ENCODE peak calls at places on chromosomes 3 and 15, in eight cellular contexts. N is A549, G is BE2C, J is fibroblast of villous mesenchyme, Q is epithelial cell of esophagus, I is keratinocyte, M is thoracic aorta, U is lower lobe of right lung. O is an unnamed sample.

GRCh38 chr3:25610779-25611178 is 53.9 kb downstream of the TOP2B start:
- DNase-seq in Q (no peak), G (no peak), I (no peak), M (no peak), J (no peak), N (no peak), U (no peak), O (no peak)

GRCh38 chr3:15797600-15798303 is at the start of gene ANKRD28:
- DNase-seq in I (peak), Q (peak), G (no peak), U (no peak), J (peak), M (no peak), N (peak), O (no peak)

GRCh38 chr15:49984436-49984835 is 134.6 kb downstream of the ATP8B4 start:
- DNase-seq in J (no peak), U (no peak), M (no peak), I (no peak), G (no peak), Q (no peak), N (no peak), O (no peak)

GRCh38 chr15:51924146-51925068 is 47.2 kb downstream of the LEO1 start:
- DNase-seq in M (no peak), N (no peak), J (no peak), U (no peak), Q (no peak), I (no peak), G (no peak), O (peak)

GRCh38 chr15:84818221-84819131 is 1.3 kb downstream of the ALPK3 start:
- DNase-seq in N (peak), Q (peak), G (no peak), M (no peak), I (no peak), J (peak), U (no peak), O (no peak)

GRCh38 chr3:97820780-97821179 is 1.0 kb upstream of the CRYBG3 start:
- DNase-seq in U (no peak), N (no peak), I (no peak), Q (no peak), J (no peak), M (no peak), G (no peak), O (no peak)

GRCh38 chr15:57319919-57320542 is 56.3 kb upstream of the CGNL1 start:
- DNase-seq in N (no peak), G (no peak), M (no peak), Q (no peak), I (no peak), U (no peak), J (no peak), O (no peak)

GRCh38 chr3:12190221-12190807 is 31.6 kb upstream of the TIMP4 start:
- DNase-seq in N (no peak), U (no peak), Q (no peak), I (no peak), G (no peak), M (no peak), J (no peak), O (no peak)

GRCh38 chr15:60315878-60316277 is 81.9 kb downstream of the ANXA2 start:
- DNase-seq in M (no peak), N (no peak), Q (no peak), J (no peak), U (no peak), G (no peak), I (no peak), O (no peak)

GRCh38 chr3:110414851-110415250 is 656.8 kb upstream of the NECTIN3 start:
- DNase-seq in Q (peak), I (no peak), G (no peak), N (peak), U (no peak), J (peak), M (no peak), O (no peak)

GRCh38 chr3:105827101-105827634 is 41.6 kb downstream of the CBLB start:
- DNase-seq in M (no peak), U (no peak), I (no peak), Q (no peak), J (no peak), N (no peak), G (no peak), O (no peak)

GRCh38 chr15:31265090-31265870 is 61.4 kb upstream of the KLF13 start:
- DNase-seq in Q (no peak), J (no peak), G (no peak), N (no peak), M (no peak), U (no peak), I (no peak), O (no peak)

GRCh38 chr3:186465508-186465907 is 78.7 kb downstream of the CRYGS start:
- DNase-seq in M (no peak), G (no peak), U (no peak), N (no peak), J (no peak), I (no peak), Q (no peak), O (no peak)

GRCh38 chr3:5569152-5569551 is 381.6 kb downstream of the EDEM1 start:
- DNase-seq in G (no peak), J (no peak), Q (no peak), U (no peak), M (no peak), N (no peak), I (no peak), O (no peak)

GRCh38 chr3:5567113-5567512 is 379.6 kb downstream of the EDEM1 start:
- DNase-seq in N (no peak), I (no peak), U (no peak), Q (peak), M (no peak), J (no peak), G (no peak), O (no peak)

GRCh38 chr3:5565026-5565425 is 377.5 kb downstream of the EDEM1 start:
- DNase-seq in M (no peak), I (no peak), N (no peak), J (no peak), Q (no peak), U (no peak), G (no peak), O (no peak)

GRCh38 chr3:5572168-5572567 is 384.7 kb downstream of the EDEM1 start:
- DNase-seq in U (no peak), G (no peak), M (no peak), I (no peak), Q (no peak), N (no peak), J (no peak), O (no peak)

GRCh38 chr3:5568451-5568850 is 380.9 kb downstream of the EDEM1 start:
- DNase-seq in G (no peak), J (no peak), Q (peak), N (peak), U (no peak), I (no peak), M (no peak), O (peak)
- TF ChIP-seq CTCF in G (no peak), J (no peak), Q (no peak), N (peak), U (no peak), I (no peak), M (no peak), O (peak)

GRCh38 chr3:3196148-3196861 is 16.8 kb upstream of the CRBN start:
- DNase-seq in M (no peak), U (no peak), I (no peak), Q (peak), N (peak), G (peak), J (peak), O (peak)
- TF ChIP-seq CTCF in M (peak), U (peak), I (peak), Q (peak), N (peak), G (peak), J (peak), O (peak)

DNA sequence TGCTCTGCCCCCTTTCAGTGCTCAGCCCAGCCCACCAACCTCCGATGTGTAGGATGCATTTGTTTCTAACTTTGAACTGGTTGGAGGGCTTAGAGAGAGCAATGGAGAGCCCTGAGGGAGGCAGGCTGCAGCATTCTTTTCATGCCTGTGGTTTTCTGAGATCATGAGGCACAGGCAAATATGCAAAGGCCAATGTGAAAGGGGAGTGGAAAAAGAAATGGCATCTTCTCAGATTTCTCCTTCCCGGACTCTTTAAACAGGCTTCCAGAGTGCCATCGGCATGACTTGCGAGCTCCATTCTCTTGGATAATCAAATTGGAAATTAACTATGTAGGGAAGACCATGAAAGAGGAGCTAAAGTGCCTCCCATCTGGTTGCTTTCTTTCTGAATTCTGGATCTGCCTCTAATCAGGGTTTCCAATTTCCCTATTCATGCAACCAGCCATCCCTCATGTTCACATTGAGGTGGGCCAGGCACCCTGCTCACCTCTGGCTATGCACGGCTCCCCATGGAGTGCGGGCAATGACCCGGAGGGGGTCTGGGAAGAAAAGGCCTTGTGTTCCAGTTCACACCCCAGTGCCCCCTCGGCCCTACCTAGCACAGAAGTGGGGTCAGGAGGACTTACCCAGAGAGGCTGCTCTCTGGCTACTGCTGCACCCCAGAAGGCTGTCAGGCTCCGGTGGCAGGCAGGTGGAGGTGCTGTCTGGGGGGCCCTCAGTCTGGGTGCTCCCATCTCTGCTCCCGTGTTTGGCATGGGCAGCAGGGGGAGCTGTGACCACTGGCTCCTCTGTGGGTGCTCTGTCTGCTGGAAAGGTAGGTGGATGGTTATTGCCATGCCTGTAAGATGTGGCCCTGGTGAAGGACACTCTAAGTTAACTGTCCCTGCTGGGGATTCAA is 16.1 kb downstream of the AMOTL2 start:
- DNase-seq in I (no peak), Q (peak), M (no peak), G (peak), N (peak), J (peak), U (peak), O (peak)
- TF ChIP-seq CTCF in I (peak), Q (peak), M (no peak), G (peak), N (peak), J (peak), U (peak), O (no peak)

GRCh38 chr3:44077267-44077666 is 164.4 kb upstream of the TOPAZ1 start:
- DNase-seq in Q (peak), U (no peak), I (no peak), M (no peak), N (no peak), J (no peak), G (no peak), O (no peak)
- TF ChIP-seq CTCF in Q (peak), U (no peak), I (no peak), M (no peak), N (no peak), J (peak), G (peak), O (no peak)

DNA sequence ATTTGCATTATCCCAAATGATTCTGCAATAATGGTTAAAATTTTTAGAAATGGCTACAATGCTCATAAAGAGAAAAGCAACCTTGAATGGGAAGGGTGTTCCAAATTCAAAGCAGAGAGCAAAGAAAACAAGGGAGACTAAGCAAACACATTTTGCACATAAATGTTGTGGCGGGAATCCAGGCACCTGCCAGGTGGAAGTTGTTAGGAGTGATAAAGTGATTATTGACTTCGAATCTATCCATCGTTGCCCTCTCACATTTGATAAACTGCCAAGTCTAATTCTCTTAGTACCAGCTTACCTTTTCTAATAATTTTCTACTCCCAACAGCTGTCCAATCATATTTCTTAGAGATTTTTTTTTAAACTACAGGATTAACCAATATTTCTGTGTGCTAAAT is 244.5 kb downstream of the CACNA2D3 start:
- DNase-seq in I (no peak), U (no peak), G (no peak), Q (no peak), N (no peak), M (no peak), J (no peak), O (no peak)
- TF ChIP-seq CTCF in I (no peak), U (no peak), G (no peak), Q (no peak), N (no peak), M (no peak), J (no peak), O (no peak)

O was measured in nephron progenitor cell.